ENCODE peak calls at places on chromosome 2, in five cellular contexts. P is germinal center, W is AG04449, F is nephron progenitor cell, B is HuH-7.5. U is an unnamed sample.

GRCh38 chr2:28471214-28471613 is 24.6 kb upstream of the PLB1 start:
- DNase-seq in P (no peak), W (no peak), F (no peak), B (no peak), U (no peak)

GRCh38 chr2:181397331-181397730 is 59.9 kb upstream of the ITGA4 start:
- DNase-seq in P (no peak), W (no peak), F (no peak), B (no peak), U (no peak)

GRCh38 chr2:31945572-31945935 is 65.3 kb downstream of the MEMO1 start:
- DNase-seq in P (no peak), W (no peak), F (no peak), B (no peak), U (no peak)

GRCh38 chr2:25712455-25712854 is 39.1 kb upstream of the DTNB start:
- DNase-seq in P (no peak), W (no peak), F (no peak), B (no peak), U (no peak)

GRCh38 chr2:7685342-7686015 is 768.3 kb downstream of the RNF144A start:
- DNase-seq in P (no peak), W (no peak), F (no peak), B (no peak), U (no peak)

GRCh38 chr2:237253046-237253723 is 160.8 kb downstream of the COL6A3 start:
- DNase-seq in P (no peak), W (no peak), F (no peak), B (no peak), U (no peak)

GRCh38 chr2:71646028-71646427 is 192.7 kb downstream of the DYSF start:
- DNase-seq in P (no peak), W (peak; percentile 26), F (no peak), B (no peak), U (peak; percentile 70)

GRCh38 chr2:9675369-9676351 is 44.9 kb upstream of the YWHAQ start:
- DNase-seq in P (no peak), W (peak; percentile 84), F (peak; percentile 30), B (no peak), U (no peak)

GRCh38 chr2:124798551-124798950 is 773.5 kb downstream of the CNTNAP5 start:
- DNase-seq in P (no peak), W (no peak), F (no peak), B (no peak), U (no peak)

GRCh38 chr2:157470321-157470720 is 26.4 kb upstream of the CYTIP start:
- DNase-seq in P (peak; percentile 21), W (no peak), F (no peak), B (no peak), U (peak; percentile 39)

GRCh38 chr2:7027436-7027835 is 110.2 kb downstream of the RNF144A start:
- DNase-seq in P (no peak), W (no peak), F (no peak), B (no peak), U (no peak)

GRCh38 chr2:233387667-233388528 is 33.6 kb downstream of the DGKD start:
- DNase-seq in P (no peak), W (peak; percentile 79), F (no peak), B (no peak), U (peak; percentile 29)